ENCODE peak calls at places on chromosomes 11 and 22, in six cellular contexts. V is AG09309, J is RWPE1, G is PC-3, N is brain microvascular endothelial cell, I is heart right ventricle. X is an unnamed sample.

GRCh38 chr22:32801436-32802290 is at the start of gene TIMP3:
- DNase-seq in V (no peak), J (peak), G (no peak), N (peak), I (peak), X (no peak)

GRCh38 chr11:86996953-86997570 is 40.7 kb upstream of the TMEM135 start:
- DNase-seq in V (no peak), J (no peak), G (no peak), N (no peak), I (no peak), X (no peak)

GRCh38 chr11:126332221-126332711 is 23.2 kb upstream of the ST3GAL4 start:
- DNase-seq in V (peak), J (peak), G (peak), N (peak), I (peak), X (no peak)

GRCh38 chr11:96943970-96944369 is 554.2 kb downstream of the JRKL start:
- DNase-seq in V (no peak), J (no peak), G (peak), N (no peak), I (no peak), X (no peak)

GRCh38 chr11:110092577-110093406 is at the start of gene ZC3H12C:
- DNase-seq in V (no peak), J (peak), G (peak), N (peak), I (peak), X (peak)

GRCh38 chr22:21965762-21966288 is 13.2 kb upstream of the PPM1F start:
- DNase-seq in V (no peak), J (no peak), G (no peak), N (no peak), I (no peak), X (no peak)

GRCh38 chr11:112453601-112454577 is 193.2 kb upstream of the PLET1 start:
- DNase-seq in V (no peak), J (peak), G (peak), N (peak), I (peak), X (peak)

GRCh38 chr22:24205438-24206189 is 24.3 kb downstream of the SUSD2 start:
- DNase-seq in V (no peak), J (no peak), G (peak), N (no peak), I (no peak), X (no peak)

GRCh38 chr22:41001722-41002122 is 50.5 kb downstream of the RBX1 start:
- DNase-seq in V (peak), J (peak), G (peak), N (peak), I (no peak), X (no peak)

GRCh38 chr11:41245704-41246398 is 213.6 kb downstream of the LRRC4C start:
- DNase-seq in V (no peak), J (no peak), G (peak), N (no peak), I (no peak), X (no peak)
- TF ChIP-seq CTCF in V (no peak), J (no peak), G (peak), N (no peak), I (peak), X (no peak)

GRCh38 chr11:121132211-121132976 is 31.4 kb downstream of the TECTA start:
- DNase-seq in V (no peak), J (peak), G (peak), N (no peak), I (no peak), X (no peak)
- TF ChIP-seq CTCF in V (no peak), J (no peak), G (peak), N (no peak), I (no peak), X (no peak)

GRCh38 chr22:42950281-42950680 is 64.7 kb downstream of the PACSIN2 start:
- DNase-seq in V (no peak), J (no peak), G (no peak), N (no peak), I (no peak), X (no peak)
- TF ChIP-seq CTCF in V (no peak), J (no peak), G (no peak), N (no peak), I (no peak), X (no peak)

GRCh38 chr11:106131998-106132397 is 54.5 kb downstream of the AASDHPPT start:
- DNase-seq in V (no peak), J (no peak), G (no peak), N (no peak), I (no peak), X (no peak)

GRCh38 chr11:106137758-106138157 is 60.3 kb downstream of the AASDHPPT start:
- DNase-seq in V (no peak), J (no peak), G (no peak), N (no peak), I (no peak), X (no peak)

GRCh38 chr11:106137061-106137460 is 59.6 kb downstream of the AASDHPPT start:
- DNase-seq in V (no peak), J (no peak), G (peak), N (no peak), I (no peak), X (no peak)

GRCh38 chr11:106132582-106133354 is 55.3 kb downstream of the AASDHPPT start:
- DNase-seq in V (no peak), J (no peak), G (peak), N (no peak), I (no peak), X (no peak)

DNA sequence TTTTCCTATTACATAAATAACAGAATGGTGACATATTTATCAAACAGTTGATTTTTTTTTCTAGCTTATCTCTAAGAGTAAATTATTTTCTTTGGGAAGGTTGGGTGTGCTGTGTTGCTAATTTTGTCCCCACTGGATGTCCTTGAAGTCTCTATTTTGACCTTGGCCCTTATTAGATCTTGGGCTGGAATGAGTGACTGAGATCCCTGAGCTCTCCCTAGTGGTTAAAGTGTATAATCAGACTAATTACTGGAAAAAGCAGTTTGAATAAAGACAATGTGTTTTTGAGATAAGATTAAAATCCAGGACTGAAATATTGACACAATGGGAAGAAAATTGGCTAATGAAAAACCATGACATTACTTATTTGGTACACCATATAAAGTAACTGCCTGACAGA is 56.1 kb downstream of the AASDHPPT start:
- DNase-seq in V (no peak), J (no peak), G (peak), N (no peak), I (no peak), X (peak)
- TF ChIP-seq CTCF in V (peak), J (peak), G (peak), N (peak), I (no peak), X (no peak)

GRCh38 chr22:37194750-37195149 is 6.7 kb upstream of the C1QTNF6 start:
- DNase-seq in V (no peak), J (no peak), G (no peak), N (no peak), I (no peak), X (no peak)

GRCh38 chr22:37197451-37198289 is 9.6 kb upstream of the C1QTNF6 start:
- DNase-seq in V (no peak), J (peak), G (peak), N (no peak), I (no peak), X (no peak)

GRCh38 chr22:37195921-37196320 is 7.9 kb upstream of the C1QTNF6 start:
- DNase-seq in V (no peak), J (no peak), G (peak), N (no peak), I (no peak), X (no peak)

GRCh38 chr22:37198290-37199102 is 10.4 kb upstream of the C1QTNF6 start:
- DNase-seq in V (no peak), J (peak), G (peak), N (peak), I (peak), X (peak)

GRCh38 chr22:37196539-37197450 is 8.7 kb upstream of the C1QTNF6 start:
- DNase-seq in V (peak), J (peak), G (peak), N (no peak), I (peak), X (no peak)
- TF ChIP-seq CTCF in V (no peak), J (no peak), G (no peak), N (peak), I (no peak), X (no peak)

GRCh38 chr11:44306469-44307244 is 3.3 kb downstream of the ALX4 start:
- DNase-seq in V (no peak), J (no peak), G (no peak), N (no peak), I (no peak), X (no peak)

GRCh38 chr11:44304091-44305084 is 5.6 kb downstream of the ALX4 start:
- DNase-seq in V (no peak), J (no peak), G (no peak), N (peak), I (no peak), X (no peak)

GRCh38 chr11:44307340-44308099 is 2.4 kb downstream of the ALX4 start:
- DNase-seq in V (no peak), J (no peak), G (no peak), N (no peak), I (no peak), X (no peak)

GRCh38 chr11:44305149-44305642 is 4.7 kb downstream of the ALX4 start:
- DNase-seq in V (no peak), J (no peak), G (no peak), N (no peak), I (no peak), X (no peak)

GRCh38 chr11:44305643-44306468 is 4.1 kb downstream of the ALX4 start:
- DNase-seq in V (no peak), J (no peak), G (no peak), N (peak), I (no peak), X (peak)
- TF ChIP-seq CTCF in V (no peak), J (no peak), G (no peak), N (no peak), I (no peak), X (no peak)

DNA sequence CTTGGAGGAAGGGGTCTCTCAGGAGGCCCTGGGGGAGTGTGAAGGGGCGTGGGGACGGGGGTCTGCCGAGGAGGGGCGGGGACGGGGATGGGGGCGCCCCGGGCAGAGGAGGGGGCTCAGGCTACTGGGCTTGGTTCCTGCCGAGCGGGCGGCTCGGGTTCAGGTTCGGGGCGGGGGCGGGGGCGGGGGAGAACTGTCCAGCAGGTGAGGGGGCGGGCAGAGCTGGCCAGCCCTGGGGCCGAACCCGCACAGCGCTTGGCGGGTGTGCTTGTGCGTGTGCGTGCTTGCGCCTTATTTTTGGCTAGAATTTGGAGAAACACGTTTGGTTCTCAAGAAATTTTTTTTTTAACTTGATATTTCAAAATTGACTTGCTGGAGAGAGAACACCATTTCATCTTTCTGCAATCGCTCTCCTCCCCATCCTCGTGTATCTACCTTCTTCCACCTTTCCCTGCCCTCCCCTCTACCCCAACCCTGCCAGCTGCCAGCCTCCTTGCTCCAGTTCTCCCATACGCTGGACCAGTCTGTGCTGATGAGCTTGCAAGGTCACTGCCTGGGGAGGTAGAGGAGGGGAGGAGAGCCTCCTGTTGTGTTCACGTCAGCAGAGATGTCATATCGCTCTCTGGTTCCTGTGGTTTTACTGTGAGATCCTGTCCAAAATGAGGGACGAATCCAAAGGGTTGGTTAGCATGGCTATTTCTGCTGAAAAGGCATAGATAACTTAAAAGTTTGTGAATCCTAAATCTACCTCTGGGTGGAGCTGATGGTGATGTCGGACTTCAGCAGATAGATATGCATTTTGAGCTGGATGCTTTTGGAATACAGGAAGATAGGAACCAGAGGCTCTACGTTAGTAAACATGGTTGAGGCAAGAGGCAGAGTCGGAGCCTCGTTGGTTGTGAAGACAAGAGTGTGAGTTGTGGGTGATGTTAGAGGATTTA is 668 bp downstream of the MADD start:
- DNase-seq in V (no peak), J (peak), G (peak), N (peak), I (peak), X (peak)
- TF ChIP-seq CTCF in V (peak), J (peak), G (peak), N (peak), I (no peak), X (peak)

X was measured in GM10248.